ENCODE peak calls at places on chromosomes 3 and 15, in six cellular contexts. One of them, this sample, is unnamed.
A peak's percentile ranks its signal among the peaks of the same experiment; 100 is the strongest.

GRCh38 chr3:185537369-185537970 is 14.9 kb downstream of the LIPH start:
- DNase-seq in H9: no peak
- DNase-seq in H1: no peak
- DNase-seq in mesenchymal stem cell: peak; percentile 58
- DNase-seq in neuronal stem cell: no peak
- DNase-seq in IMR-90: peak; percentile 80
- DNase-seq in this sample: peak; percentile 66

GRCh38 chr3:94433811-94434210 is 370.9 kb downstream of the NSUN3 start:
- DNase-seq in H9: no peak
- DNase-seq in neuronal stem cell: no peak
- DNase-seq in mesenchymal stem cell: peak; percentile 63
- DNase-seq in IMR-90: peak; percentile 37
- DNase-seq in H1: no peak
- DNase-seq in this sample: no peak

GRCh38 chr3:106337116-106337515 is 468.3 kb upstream of the CBLB start:
- DNase-seq in H1: no peak
- DNase-seq in neuronal stem cell: no peak
- DNase-seq in mesenchymal stem cell: no peak
- DNase-seq in H9: no peak
- DNase-seq in IMR-90: peak; percentile 58
- DNase-seq in this sample: no peak

GRCh38 chr3:172562881-172563835 is 39.9 kb upstream of the TNFSF10 start:
- DNase-seq in H9: no peak
- DNase-seq in H1: no peak
- DNase-seq in mesenchymal stem cell: peak; percentile 98
- DNase-seq in IMR-90: peak; percentile 86
- DNase-seq in neuronal stem cell: no peak
- DNase-seq in this sample: no peak

GRCh38 chr3:32655167-32655566 is 29.8 kb upstream of the CNOT10 start:
- DNase-seq in IMR-90: no peak
- DNase-seq in neuronal stem cell: no peak
- DNase-seq in H1: no peak
- DNase-seq in H9: no peak
- DNase-seq in mesenchymal stem cell: no peak
- DNase-seq in this sample: no peak

GRCh38 chr3:19284974-19285373 is 136.7 kb downstream of the KCNH8 start:
- DNase-seq in mesenchymal stem cell: no peak
- DNase-seq in H1: no peak
- DNase-seq in IMR-90: no peak
- DNase-seq in H9: no peak
- DNase-seq in neuronal stem cell: no peak
- DNase-seq in this sample: no peak

GRCh38 chr3:161412117-161412516 is 40.8 kb upstream of the SPTSSB start:
- DNase-seq in H9: no peak
- DNase-seq in IMR-90: no peak
- DNase-seq in neuronal stem cell: no peak
- DNase-seq in mesenchymal stem cell: no peak
- DNase-seq in H1: no peak
- DNase-seq in this sample: no peak

GRCh38 chr3:116051586-116051985 is 393.7 kb downstream of the LSAMP start:
- DNase-seq in H9: no peak
- DNase-seq in neuronal stem cell: no peak
- DNase-seq in mesenchymal stem cell: no peak
- DNase-seq in H1: no peak
- DNase-seq in IMR-90: no peak
- DNase-seq in this sample: no peak

GRCh38 chr15:77672110-77672509 is 39.4 kb upstream of the LINGO1 start:
- DNase-seq in IMR-90: no peak
- DNase-seq in H9: no peak
- DNase-seq in neuronal stem cell: no peak
- DNase-seq in mesenchymal stem cell: no peak
- DNase-seq in H1: no peak
- DNase-seq in this sample: peak; percentile 57

GRCh38 chr15:60155661-60156060 is 151.6 kb downstream of the FOXB1 start:
- DNase-seq in IMR-90: peak; percentile 16
- DNase-seq in H1: no peak
- DNase-seq in H9: no peak
- DNase-seq in mesenchymal stem cell: peak; percentile 43
- DNase-seq in neuronal stem cell: no peak
- DNase-seq in this sample: no peak

GRCh38 chr15:90646662-90647305 is 70.4 kb upstream of the BLM start:
- DNase-seq in mesenchymal stem cell: no peak
- DNase-seq in H9: no peak
- DNase-seq in H1: no peak
- DNase-seq in neuronal stem cell: no peak
- DNase-seq in IMR-90: no peak
- DNase-seq in this sample: peak; percentile 33

GRCh38 chr15:61318276-61318675 is 89.2 kb upstream of the RORA start:
- DNase-seq in H1: no peak
- DNase-seq in IMR-90: no peak
- DNase-seq in neuronal stem cell: no peak
- DNase-seq in H9: no peak
- DNase-seq in mesenchymal stem cell: no peak
- DNase-seq in this sample: peak; percentile 1

GRCh38 chr3:71011565-71012287 is 571.8 kb downstream of the FOXP1 start:
- DNase-seq in IMR-90: peak; percentile 44
- DNase-seq in mesenchymal stem cell: peak; percentile 37
- DNase-seq in H9: no peak
- DNase-seq in H1: no peak
- DNase-seq in neuronal stem cell: no peak
- DNase-seq in this sample: no peak

GRCh38 chr15:91021516-91022074 is 799 bp downstream of the VPS33B start:
- DNase-seq in IMR-90: peak; percentile 18
- DNase-seq in H9: no peak
- DNase-seq in neuronal stem cell: no peak
- DNase-seq in mesenchymal stem cell: peak; percentile 41
- DNase-seq in H1: no peak
- DNase-seq in this sample: no peak

GRCh38 chr3:67647390-67647878 is 7.0 kb downstream of the SUCLG2 start:
- DNase-seq in H1: no peak
- DNase-seq in mesenchymal stem cell: peak; percentile 99
- DNase-seq in neuronal stem cell: no peak
- DNase-seq in H9: no peak
- DNase-seq in IMR-90: peak; percentile 99
- DNase-seq in this sample: no peak

GRCh38 chr3:121660356-121661171 is at the start of gene HCLS1:
- DNase-seq in neuronal stem cell: no peak
- DNase-seq in mesenchymal stem cell: no peak
- DNase-seq in IMR-90: no peak
- DNase-seq in H9: no peak
- DNase-seq in H1: no peak
- DNase-seq in this sample: peak; percentile 19

GRCh38 chr3:194573680-194574437 is 59.4 kb downstream of the TMEM44 start:
- DNase-seq in neuronal stem cell: no peak
- DNase-seq in H9: peak; percentile 68
- DNase-seq in mesenchymal stem cell: peak; percentile 69
- DNase-seq in H1: peak; percentile 48
- DNase-seq in IMR-90: peak; percentile 68
- DNase-seq in this sample: peak; percentile 84

GRCh38 chr3:38165722-38166387 is 518 bp downstream of the OXSR1 start:
- DNase-seq in H1: no peak
- DNase-seq in IMR-90: peak; percentile 46
- DNase-seq in neuronal stem cell: no peak
- DNase-seq in mesenchymal stem cell: peak; percentile 73
- DNase-seq in H9: no peak
- DNase-seq in this sample: peak; percentile 61

GRCh38 chr15:31337352-31338031 is 10.9 kb downstream of the KLF13 start:
- DNase-seq in neuronal stem cell: no peak
- DNase-seq in mesenchymal stem cell: no peak
- DNase-seq in H9: no peak
- DNase-seq in H1: no peak
- DNase-seq in IMR-90: no peak
- DNase-seq in this sample: no peak

GRCh38 chr3:45792036-45792435 is 4.3 kb downstream of the SLC6A20 start:
- DNase-seq in neuronal stem cell: no peak
- DNase-seq in H9: no peak
- DNase-seq in IMR-90: no peak
- DNase-seq in H1: no peak
- DNase-seq in mesenchymal stem cell: no peak
- DNase-seq in this sample: no peak

GRCh38 chr15:89802231-89802928 is 12.3 kb downstream of the ANPEP start:
- DNase-seq in neuronal stem cell: no peak
- DNase-seq in mesenchymal stem cell: no peak
- DNase-seq in H1: no peak
- DNase-seq in IMR-90: no peak
- DNase-seq in H9: no peak
- DNase-seq in this sample: no peak

GRCh38 chr3:25957026-25957425 is 167.1 kb downstream of the OXSM start:
- DNase-seq in neuronal stem cell: no peak
- DNase-seq in IMR-90: no peak
- DNase-seq in H9: no peak
- DNase-seq in mesenchymal stem cell: no peak
- DNase-seq in H1: no peak
- DNase-seq in this sample: no peak

GRCh38 chr3:146159616-146160232 is 1.3 kb downstream of the PLOD2 start:
- DNase-seq in H9: no peak
- DNase-seq in IMR-90: no peak
- DNase-seq in mesenchymal stem cell: no peak
- DNase-seq in H1: no peak
- DNase-seq in neuronal stem cell: no peak
- DNase-seq in this sample: no peak

GRCh38 chr3:126107203-126107939 is 23.4 kb upstream of the SLC41A3 start:
- DNase-seq in mesenchymal stem cell: no peak
- DNase-seq in IMR-90: no peak
- DNase-seq in H1: peak; percentile 13
- DNase-seq in H9: no peak
- DNase-seq in neuronal stem cell: no peak
- DNase-seq in this sample: no peak

GRCh38 chr3:28317438-28318022 is 31.0 kb upstream of the ZCWPW2 start:
- DNase-seq in H9: no peak
- DNase-seq in mesenchymal stem cell: peak; percentile 46
- DNase-seq in neuronal stem cell: peak; percentile 9
- DNase-seq in H1: no peak
- DNase-seq in IMR-90: peak; percentile 38
- DNase-seq in this sample: peak; percentile 62

GRCh38 chr3:160196511-160197104 is 28.6 kb upstream of the C3orf80 start:
- DNase-seq in IMR-90: no peak
- DNase-seq in mesenchymal stem cell: no peak
- DNase-seq in neuronal stem cell: no peak
- DNase-seq in H1: no peak
- DNase-seq in H9: no peak
- DNase-seq in this sample: no peak

GRCh38 chr15:59522988-59523461 is 85.0 kb downstream of the FAM81A start:
- DNase-seq in H9: no peak
- DNase-seq in H1: peak; percentile 43
- DNase-seq in neuronal stem cell: no peak
- DNase-seq in mesenchymal stem cell: no peak
- DNase-seq in IMR-90: no peak
- DNase-seq in this sample: peak; percentile 28

GRCh38 chr3:64647825-64648224 is 40.0 kb downstream of the ADAMTS9 start:
- DNase-seq in H1: no peak
- DNase-seq in neuronal stem cell: no peak
- DNase-seq in H9: no peak
- DNase-seq in IMR-90: no peak
- DNase-seq in mesenchymal stem cell: no peak
- DNase-seq in this sample: no peak

GRCh38 chr3:42655980-42656679 is 2.6 kb downstream of the ZBTB47 start:
- DNase-seq in H1: peak; percentile 45
- DNase-seq in neuronal stem cell: no peak
- DNase-seq in mesenchymal stem cell: peak; percentile 52
- DNase-seq in H9: peak; percentile 28
- DNase-seq in IMR-90: peak; percentile 45
- DNase-seq in this sample: peak; percentile 48

GRCh38 chr3:106257172-106257571 is 388.4 kb upstream of the CBLB start:
- DNase-seq in H9: no peak
- DNase-seq in IMR-90: no peak
- DNase-seq in neuronal stem cell: no peak
- DNase-seq in H1: no peak
- DNase-seq in mesenchymal stem cell: no peak
- DNase-seq in this sample: no peak

GRCh38 chr3:33718595-33718907 is 497 bp upstream of the CLASP2 start:
- DNase-seq in H9: no peak
- DNase-seq in H1: peak; percentile 47
- DNase-seq in mesenchymal stem cell: no peak
- DNase-seq in neuronal stem cell: no peak
- DNase-seq in IMR-90: no peak
- DNase-seq in this sample: no peak

DNA sequence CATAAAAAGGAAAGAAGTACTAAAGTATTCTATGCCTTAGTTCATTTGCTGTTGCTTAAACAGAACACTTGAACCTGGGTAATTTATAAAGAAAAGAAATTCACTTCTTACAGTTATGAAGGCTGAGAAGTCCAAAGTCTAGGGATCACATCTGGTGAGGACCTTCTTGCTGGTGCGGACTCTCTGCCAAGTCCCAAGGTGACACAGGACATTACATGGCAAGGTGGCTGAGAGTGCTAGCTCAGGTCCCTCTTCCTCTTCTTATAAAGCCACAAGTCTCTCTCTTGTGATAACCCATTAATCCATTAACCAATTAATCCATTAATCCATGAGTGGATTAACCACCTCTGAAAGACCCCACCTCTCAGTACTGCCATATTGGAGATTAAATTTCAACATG is 3.1 kb upstream of the ZBTB38 start:
- DNase-seq in neuronal stem cell: no peak
- DNase-seq in mesenchymal stem cell: no peak
- DNase-seq in H9: no peak
- DNase-seq in H1: no peak
- DNase-seq in IMR-90: no peak
- DNase-seq in this sample: no peak
- H3K4me1 ChIP-seq in neuronal stem cell: peaks cover 25% of the 10 kb centered on the region
- H3K4me1 ChIP-seq in mesenchymal stem cell: peaks cover 16% of the 10 kb centered on the region
- H3K4me1 ChIP-seq in H9: peaks cover 12% of the 10 kb centered on the region
- H3K4me1 ChIP-seq in H1: peaks cover 10% of the 10 kb centered on the region
- H3K4me1 ChIP-seq in IMR-90: peaks cover 22% of the 10 kb centered on the region
- H3K4me1 ChIP-seq in this sample: peaks cover 7% of the 10 kb centered on the region

GRCh38 chr3:152289708-152290107 is 21.0 kb downstream of the MBNL1 start:
- DNase-seq in H1: no peak
- DNase-seq in mesenchymal stem cell: no peak
- DNase-seq in neuronal stem cell: no peak
- DNase-seq in H9: no peak
- DNase-seq in IMR-90: no peak
- DNase-seq in this sample: no peak
- H2BK15ac ChIP-seq in H1: no peak overlapping the region
- H2BK15ac ChIP-seq in mesenchymal stem cell: no peak overlapping the region
- H2BK15ac ChIP-seq in neuronal stem cell: no peak overlapping the region
- H2BK15ac ChIP-seq in H9: no peak overlapping the region
- H2BK15ac ChIP-seq in IMR-90: no peak overlapping the region
- H2BK15ac ChIP-seq in this sample: no peak overlapping the region

GRCh38 chr3:13234664-13235063 is 161.4 kb upstream of the IQSEC1 start:
- DNase-seq in H9: no peak
- DNase-seq in H1: no peak
- DNase-seq in neuronal stem cell: no peak
- DNase-seq in IMR-90: no peak
- DNase-seq in mesenchymal stem cell: no peak
- DNase-seq in this sample: no peak
- H3K4me1 ChIP-seq in H9: no peaks in the 10 kb centered on the region
- H3K4me1 ChIP-seq in H1: peaks cover 11% of the 10 kb centered on the region
- H3K4me1 ChIP-seq in neuronal stem cell: peaks cover 5% of the 10 kb centered on the region
- H3K4me1 ChIP-seq in IMR-90: no peaks in the 10 kb centered on the region
- H3K4me1 ChIP-seq in mesenchymal stem cell: no peaks in the 10 kb centered on the region
- H3K4me1 ChIP-seq in this sample: no peaks in the 10 kb centered on the region

DNA sequence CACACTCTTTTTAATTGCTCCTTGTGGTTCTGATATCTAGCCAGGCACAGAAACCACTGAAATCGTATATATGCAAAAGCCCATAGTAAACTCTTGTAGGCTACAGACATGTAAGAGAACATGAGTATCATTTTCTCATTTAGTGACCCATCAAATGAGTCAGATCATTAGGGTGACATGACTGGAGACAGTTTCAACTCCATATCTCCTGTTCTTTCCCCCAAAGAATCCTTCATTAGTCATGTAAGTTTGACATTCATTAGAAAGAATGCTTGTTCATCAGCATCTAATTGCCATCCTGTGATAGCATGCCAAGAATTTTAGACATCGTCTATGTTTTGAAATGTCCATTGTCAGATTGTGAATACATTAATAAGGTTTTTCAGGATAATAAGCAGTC is 264.9 kb upstream of the TPM1 start:
- DNase-seq in mesenchymal stem cell: no peak
- DNase-seq in H1: no peak
- DNase-seq in IMR-90: peak; percentile 33
- DNase-seq in H9: no peak
- DNase-seq in neuronal stem cell: no peak
- DNase-seq in this sample: no peak
- H2BK15ac ChIP-seq in mesenchymal stem cell: no peak overlapping the region
- H2BK15ac ChIP-seq in H1: no peak overlapping the region
- H2BK15ac ChIP-seq in IMR-90: no peak overlapping the region
- H2BK15ac ChIP-seq in H9: no peak overlapping the region
- H2BK15ac ChIP-seq in neuronal stem cell: no peak overlapping the region
- H2BK15ac ChIP-seq in this sample: no peak overlapping the region